ENCODE peak calls at places on chromosomes 2 and 18, in four cellular contexts. V is tibial nerve, I is HepG2, N is K562. M is an unnamed sample. For H3K27me3 and H3K9me3, the result is how much of the 10 kb centered on the place peaks cover.

GRCh38 chr2:239862613-239863012 is 162.5 kb downstream of the NDUFA10 start:
- DNase-seq in V (no peak), I (no peak), N (no peak), M (no peak)

GRCh38 chr18:8507881-8508280 is 101.4 kb upstream of the RAB12 start:
- DNase-seq in V (no peak), I (no peak), N (no peak), M (no peak)

GRCh38 chr2:97728091-97728596 is 14.8 kb downstream of the ZAP70 start:
- DNase-seq in V (no peak), I (no peak), N (no peak), M (no peak)

GRCh38 chr2:144624451-144624850 is 104.5 kb upstream of the ZEB2 start:
- DNase-seq in V (no peak), I (no peak), N (no peak), M (no peak)

GRCh38 chr2:58856100-58856499 is 615.0 kb upstream of the FANCL start:
- DNase-seq in V (no peak), I (no peak), N (no peak), M (no peak)

GRCh38 chr2:199223791-199224190 is 233.9 kb downstream of the SATB2 start:
- DNase-seq in V (no peak), I (peak), N (no peak), M (no peak)

GRCh38 chr2:218569661-218570500 is 1.2 kb downstream of the CNOT9 start:
- DNase-seq in V (no peak), I (peak), N (no peak), M (peak)

GRCh38 chr2:158060862-158061435 is 40.7 kb upstream of the UPP2 start:
- DNase-seq in V (no peak), I (no peak), N (no peak), M (no peak)

GRCh38 chr2:9179572-9180201 is 26.9 kb upstream of the ASAP2 start:
- DNase-seq in V (no peak), I (peak), N (no peak), M (peak)

GRCh38 chr2:201858781-201859180 is 52.4 kb downstream of the CDK15 start:
- DNase-seq in V (no peak), I (no peak), N (no peak), M (peak)

GRCh38 chr2:7011376-7012083 is 94.3 kb downstream of the RNF144A start:
- DNase-seq in V (no peak), I (no peak), N (no peak), M (no peak)

GRCh38 chr2:134241911-134242310 is 12.0 kb upstream of the MGAT5 start:
- DNase-seq in V (no peak), I (peak), N (no peak), M (no peak)

GRCh38 chr2:134235771-134236170 is 18.1 kb upstream of the MGAT5 start:
- DNase-seq in V (no peak), I (no peak), N (no peak), M (no peak)

GRCh38 chr2:134240061-134240460 is 13.8 kb upstream of the MGAT5 start:
- DNase-seq in V (no peak), I (no peak), N (no peak), M (no peak)

GRCh38 chr2:134234535-134234934 is 19.3 kb upstream of the MGAT5 start:
- DNase-seq in V (no peak), I (peak), N (no peak), M (no peak)

GRCh38 chr2:134238371-134238770 is 15.5 kb upstream of the MGAT5 start:
- DNase-seq in V (no peak), I (no peak), N (no peak), M (no peak)
- TF ChIP-seq EP300 in V (no peak), I (no peak), N (no peak), M (no peak)

GRCh38 chr2:12577567-12577966 is 139.2 kb upstream of the TRIB2 start:
- DNase-seq in V (no peak), I (no peak), N (no peak), M (no peak)
- H3K27me3 ChIP-seq in V (under half), I (under half), N (under half), M (under half)

GRCh38 chr18:40035951-40036350 is 1919.1 kb upstream of the PIK3C3 start:
- DNase-seq in V (no peak), I (no peak), N (no peak), M (no peak)
- H3K9me3 ChIP-seq in V (under half), I (under half), N (under half), M (under half)

GRCh38 chr18:49698596-49699025 is 114.7 kb downstream of the ACAA2 start:
- DNase-seq in V (no peak), I (no peak), N (no peak), M (no peak)
- TF ChIP-seq EP300 in V (no peak), I (no peak), N (no peak), M (no peak)

DNA sequence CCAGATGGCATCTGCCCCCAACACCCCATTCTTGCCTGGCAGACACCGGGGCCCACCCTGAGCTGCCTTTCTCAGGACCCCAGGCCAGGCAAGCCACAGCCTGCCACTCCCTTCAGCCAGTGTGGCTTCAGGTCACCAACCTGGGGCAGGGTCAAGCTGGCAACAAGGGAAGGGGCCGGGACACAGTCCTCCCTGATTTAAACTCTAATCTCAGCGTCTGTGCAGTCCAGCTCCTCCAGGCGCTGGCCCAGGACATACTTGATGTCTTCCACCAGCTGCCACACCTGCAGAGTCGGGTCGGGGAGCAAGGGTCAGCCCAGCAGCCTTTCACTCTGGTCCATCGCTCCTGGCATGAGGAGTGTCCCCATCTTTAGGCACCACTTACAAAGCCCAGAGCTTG is 29.0 kb upstream of the ALPP start:
- DNase-seq in V (no peak), I (no peak), N (no peak), M (no peak)
- H3K27me3 ChIP-seq in V (half or more), I (under half), N (under half), M (half or more)

GRCh38 chr2:197285361-197285760 is 25.2 kb downstream of the ANKRD44 start:
- DNase-seq in V (no peak), I (no peak), N (no peak), M (no peak)

GRCh38 chr2:197279997-197280756 is 30.4 kb downstream of the ANKRD44 start:
- DNase-seq in V (no peak), I (no peak), N (no peak), M (no peak)

GRCh38 chr2:197277726-197278259 is 32.8 kb downstream of the ANKRD44 start:
- DNase-seq in V (no peak), I (no peak), N (no peak), M (no peak)

GRCh38 chr2:197278804-197279763 is 31.5 kb downstream of the ANKRD44 start:
- DNase-seq in V (no peak), I (no peak), N (no peak), M (no peak)

DNA sequence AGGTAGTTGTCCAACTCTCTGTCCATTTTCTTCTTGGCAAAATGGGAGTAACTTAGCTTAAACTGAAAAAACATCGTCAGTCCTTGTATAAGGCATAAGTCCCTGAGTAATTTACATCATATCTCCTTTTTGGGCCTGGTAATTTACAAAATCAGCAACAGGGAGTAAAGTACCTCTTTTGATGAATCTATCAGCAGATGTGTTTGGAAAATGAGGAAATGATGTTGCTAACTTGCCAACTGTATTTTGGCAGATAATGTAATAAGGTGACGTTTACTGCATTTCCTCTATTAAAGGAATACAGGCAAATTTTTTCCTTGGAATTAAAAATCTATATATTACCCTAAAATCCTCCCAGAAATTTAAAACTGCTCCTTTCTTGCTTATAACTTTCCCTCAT is 29.2 kb downstream of the ANKRD44 start:
- DNase-seq in V (no peak), I (no peak), N (no peak), M (no peak)
- H3K9me3 ChIP-seq in V (under half), I (under half), N (under half), M (under half)